ENCODE peak calls at places on chromosomes 13 and 19, in nine cellular contexts. X is transverse colon, Q is breast epithelium, D is stomach, M is IMR-90, T is heart left ventricle, A is body of pancreas, U is suprapubic skin, I is ovary. H is an unnamed sample.

GRCh38 chr13:51793570-51794273 is 10.2 kb downstream of the DHRS12 start:
- DNase-seq in X (no peak), Q (no peak), D (no peak), M (peak; percentile 91), T (no peak), A (peak; percentile 52), U (no peak), I (no peak), H (no peak)

GRCh38 chr19:38742296-38742695 is 2.0 kb downstream of the CAPN12 start:
- DNase-seq in X (no peak), Q (no peak), D (no peak), M (no peak), T (no peak), A (no peak), U (no peak), I (no peak), H (no peak)

GRCh38 chr13:20165417-20166257 is 4.8 kb upstream of the GJA3 start:
- DNase-seq in X (no peak), Q (no peak), D (no peak), M (peak; percentile 74), T (no peak), A (no peak), U (no peak), I (no peak), H (no peak)

GRCh38 chr19:28878862-28879566 is 333.9 kb downstream of the UQCRFS1 start:
- DNase-seq in X (peak; percentile 58), Q (peak; percentile 67), D (peak; percentile 77), M (peak; percentile 71), T (peak; percentile 75), A (peak; percentile 78), U (no peak), I (peak; percentile 76), H (peak; percentile 32)

GRCh38 chr13:34347784-34348573 is 530.0 kb downstream of the RFC3 start:
- DNase-seq in X (peak; percentile 21), Q (no peak), D (peak; percentile 63), M (no peak), T (no peak), A (peak; percentile 46), U (no peak), I (no peak), H (no peak)

GRCh38 chr13:42803563-42804212 is 22.3 kb downstream of the FAM216B start:
- DNase-seq in X (no peak), Q (no peak), D (no peak), M (peak; percentile 85), T (no peak), A (no peak), U (no peak), I (no peak), H (no peak)

GRCh38 chr19:33639034-33639681 is 17.4 kb downstream of the CHST8 start:
- DNase-seq in X (no peak), Q (no peak), D (no peak), M (no peak), T (no peak), A (no peak), U (peak; percentile 45), I (no peak), H (no peak)

GRCh38 chr13:114097504-114097892 is 34.9 kb downstream of the RASA3 start:
- DNase-seq in X (no peak), Q (peak; percentile 30), D (no peak), M (no peak), T (no peak), A (no peak), U (peak; percentile 49), I (no peak), H (no peak)

GRCh38 chr13:110716235-110716505 is 2.7 kb downstream of the ING1 start:
- DNase-seq in X (peak; percentile 69), Q (no peak), D (peak; percentile 51), M (no peak), T (peak; percentile 73), A (peak; percentile 62), U (no peak), I (peak; percentile 62), H (peak; percentile 58)

GRCh38 chr13:94416454-94417080 is 62.9 kb downstream of the DCT start:
- DNase-seq in X (no peak), Q (no peak), D (no peak), M (peak; percentile 24), T (no peak), A (no peak), U (no peak), I (no peak), H (no peak)

GRCh38 chr19:18743281-18743825 is 47.8 kb downstream of the COMP start:
- DNase-seq in X (peak; percentile 70), Q (no peak), D (peak; percentile 92), M (peak; percentile 76), T (peak; percentile 86), A (peak; percentile 42), U (no peak), I (peak; percentile 84), H (no peak)

GRCh38 chr13:50969691-50970090 is 60.1 kb downstream of the RNASEH2B start:
- DNase-seq in X (peak; percentile 26), Q (no peak), D (no peak), M (no peak), T (no peak), A (no peak), U (no peak), I (no peak), H (no peak)

GRCh38 chr19:34489175-34489574 is 7.6 kb downstream of the WTIP start:
- DNase-seq in X (no peak), Q (no peak), D (no peak), M (no peak), T (no peak), A (no peak), U (no peak), I (no peak), H (peak; percentile 1)

GRCh38 chr19:33241530-33242101 is 16.0 kb upstream of the SLC7A10 start:
- DNase-seq in X (peak; percentile 33), Q (no peak), D (peak; percentile 31), M (no peak), T (peak; percentile 69), A (peak; percentile 42), U (no peak), I (no peak), H (no peak)

GRCh38 chr19:39411006-39411831 is 1.2 kb upstream of the PLEKHG2 start:
- DNase-seq in X (peak; percentile 86), Q (no peak), D (peak; percentile 86), M (peak; percentile 68), T (peak; percentile 62), A (peak; percentile 71), U (peak; percentile 84), I (peak; percentile 78), H (peak; percentile 74)

DNA sequence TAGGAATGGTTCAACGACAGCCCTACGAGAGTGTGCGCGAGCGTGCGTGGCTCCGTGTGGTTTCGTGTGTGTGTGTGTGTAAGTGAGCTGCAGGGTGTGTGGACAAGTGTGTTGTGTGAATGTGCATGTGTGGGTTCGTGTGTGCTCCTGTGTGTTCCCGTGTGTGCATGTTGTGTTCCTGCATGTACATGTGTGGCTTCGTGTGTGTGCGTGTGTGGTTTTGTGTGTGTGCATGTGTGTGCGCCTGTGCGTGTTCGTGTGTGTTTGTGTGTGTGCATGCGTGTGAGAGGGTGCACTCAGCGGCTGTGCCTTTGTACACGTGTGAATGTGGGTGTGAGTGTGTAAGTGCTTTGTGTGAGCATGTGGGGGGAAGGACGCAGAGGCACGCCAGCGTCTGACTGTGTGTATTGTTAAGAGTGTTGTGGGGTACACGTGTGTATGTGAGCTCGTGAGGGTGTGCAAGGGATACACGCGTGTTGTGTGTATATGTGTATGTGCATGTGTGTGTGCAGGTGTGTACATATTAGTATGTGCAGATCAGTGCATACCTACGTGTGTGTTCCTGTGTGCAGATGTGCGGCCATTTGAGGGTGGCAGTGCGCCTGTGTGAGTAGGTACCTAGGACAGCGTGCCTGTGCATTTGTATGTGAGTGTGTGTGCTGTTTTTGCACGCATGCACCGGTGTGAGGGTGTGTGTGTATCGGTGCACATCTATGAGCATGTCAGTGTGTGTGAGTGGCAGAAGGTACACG is 24.3 kb upstream of the ONECUT3 start:
- DNase-seq in X (no peak), Q (no peak), D (no peak), M (no peak), T (no peak), A (no peak), U (no peak), I (no peak), H (no peak)
- H3K27me3 ChIP-seq in X (peaks cover 96% of the 10 kb centered on the region), Q (peaks cover 83% of the 10 kb centered on the region), D (peaks cover 100% of the 10 kb centered on the region), M (peaks cover 28% of the 10 kb centered on the region), T (peaks cover 52% of the 10 kb centered on the region), A (peaks cover 26% of the 10 kb centered on the region), U (peaks cover 93% of the 10 kb centered on the region), I (no peaks in the 10 kb centered on the region), H (peaks cover 83% of the 10 kb centered on the region)

GRCh38 chr19:10132848-10133350 is 13.2 kb upstream of the EIF3G start:
- DNase-seq in X (no peak), Q (no peak), D (no peak), M (no peak), T (no peak), A (no peak), U (no peak), I (no peak), H (no peak)
- H3K4me1 ChIP-seq in X (no peaks in the 10 kb centered on the region), Q (no peaks in the 10 kb centered on the region), D (no peaks in the 10 kb centered on the region), M (peaks cover 3% of the 10 kb centered on the region), T (no peaks in the 10 kb centered on the region), A (no peaks in the 10 kb centered on the region), U (no peaks in the 10 kb centered on the region), I (no peaks in the 10 kb centered on the region), H (no peaks in the 10 kb centered on the region)

DNA sequence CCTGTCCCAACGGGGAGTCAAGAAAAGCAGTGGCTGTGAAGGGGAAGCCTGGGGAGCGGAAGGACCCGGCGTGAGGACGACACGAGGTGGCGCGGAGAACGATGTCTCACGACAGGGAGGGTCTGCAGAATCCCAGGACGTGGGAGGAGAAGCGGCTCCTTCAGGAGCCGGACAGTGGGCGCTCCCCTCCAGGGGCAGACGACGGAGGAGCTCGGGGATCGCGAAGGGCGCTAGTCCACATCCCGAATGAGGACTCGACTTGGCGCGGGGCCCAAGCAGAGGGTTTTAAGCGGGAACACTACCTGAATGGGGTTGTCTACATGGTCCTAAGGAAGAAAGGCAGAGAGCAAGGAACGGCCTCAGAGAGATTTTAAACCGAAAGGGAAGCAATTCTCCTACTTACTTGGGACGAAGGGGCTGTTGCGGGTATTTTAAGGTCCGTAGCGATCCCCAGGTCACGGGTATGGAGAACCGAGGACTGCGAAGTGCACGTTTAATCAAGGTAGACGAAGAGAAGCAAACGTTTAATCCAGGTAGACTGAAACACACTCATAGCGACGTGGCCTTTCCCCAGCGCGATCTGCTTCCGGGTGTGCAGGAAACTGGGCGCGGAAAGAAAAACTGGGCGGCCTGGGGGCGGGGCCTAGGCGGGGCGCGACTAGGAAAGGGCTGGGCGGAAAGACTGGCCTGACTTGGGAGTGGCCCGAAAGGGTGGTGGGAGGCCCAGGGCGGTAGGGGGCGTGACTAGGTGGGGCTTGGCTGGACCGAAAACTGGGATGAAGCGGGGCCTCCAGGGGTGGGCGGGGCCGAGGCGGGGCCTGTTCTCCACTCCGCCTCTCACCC is at the start of gene ZNF841:
- DNase-seq in X (peak; percentile 94), Q (peak; percentile 96), D (peak; percentile 93), M (peak; percentile 92), T (peak; percentile 96), A (peak; percentile 95), U (peak; percentile 97), I (peak; percentile 98), H (peak; percentile 90)
- TF ChIP-seq POLR2A in X (peak; percentile 66), Q (peak; percentile 20), D (no peak), M (peak; percentile 82), T (no peak), A (peak; percentile 83), U (peak; percentile 14), I (peak; percentile 29), H (peak; percentile 27)

DNA sequence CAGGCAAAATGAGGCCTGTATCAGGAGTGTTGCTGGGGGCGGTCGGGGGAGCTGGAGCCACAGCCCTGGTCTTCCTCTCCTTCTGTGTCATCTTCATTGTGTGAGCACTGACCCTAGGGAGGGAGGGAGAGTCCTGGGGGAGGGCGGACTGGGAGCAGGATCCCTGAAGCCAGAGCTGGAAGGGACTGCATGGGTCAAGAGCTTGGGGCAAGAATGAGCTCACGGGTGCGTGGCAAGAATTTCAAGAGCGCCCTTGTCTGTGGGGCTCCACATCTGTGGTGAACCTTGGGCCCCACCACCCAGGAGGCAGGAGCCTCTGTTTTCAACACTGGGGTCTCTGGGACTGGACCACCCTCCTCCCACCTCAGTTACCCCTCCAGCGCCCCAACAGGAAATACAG is 4.7 kb downstream of the SIGLEC7 start:
- DNase-seq in X (no peak), Q (no peak), D (no peak), M (no peak), T (no peak), A (no peak), U (no peak), I (no peak), H (no peak)
- H3K27me3 ChIP-seq in X (peaks cover 8% of the 10 kb centered on the region), Q (peaks cover 6% of the 10 kb centered on the region), D (peaks cover 22% of the 10 kb centered on the region), M (no peaks in the 10 kb centered on the region), T (peaks cover 2% of the 10 kb centered on the region), A (no peaks in the 10 kb centered on the region), U (peaks cover 6% of the 10 kb centered on the region), I (no peaks in the 10 kb centered on the region), H (no peaks in the 10 kb centered on the region)

H was measured in gastrocnemius medialis.